ENCODE peak calls at places on chromosome 21, in four cellular contexts. One of them, this sample, is unnamed.

GRCh38 chr21:16013570-16013969 is 283.8 kb downstream of the USP25 start:
- DNase-seq in amniotic stem cell: no peak
- DNase-seq in A172: no peak
- DNase-seq in substantia nigra: no peak
- DNase-seq in this sample: no peak

GRCh38 chr21:43758132-43758619 is 17.9 kb downstream of the CSTB start:
- DNase-seq in A172: peak; percentile 55
- DNase-seq in substantia nigra: no peak
- DNase-seq in amniotic stem cell: no peak
- DNase-seq in this sample: no peak

GRCh38 chr21:45433911-45434644 is 29.1 kb downstream of the COL18A1 start:
- DNase-seq in A172: no peak
- DNase-seq in amniotic stem cell: no peak
- DNase-seq in substantia nigra: no peak
- DNase-seq in this sample: no peak

GRCh38 chr21:45022348-45022675 is 52.1 kb upstream of the ADARB1 start:
- DNase-seq in A172: no peak
- DNase-seq in amniotic stem cell: no peak
- DNase-seq in substantia nigra: no peak
- DNase-seq in this sample: no peak

GRCh38 chr21:37166733-37167132 is 93.7 kb downstream of the TTC3 start:
- DNase-seq in amniotic stem cell: no peak
- DNase-seq in substantia nigra: no peak
- DNase-seq in A172: peak; percentile 31
- DNase-seq in this sample: no peak

GRCh38 chr21:46540087-46540710 is 64.7 kb downstream of the S100B start:
- DNase-seq in A172: no peak
- DNase-seq in amniotic stem cell: no peak
- DNase-seq in substantia nigra: no peak
- DNase-seq in this sample: no peak

GRCh38 chr21:34938079-34938764 is 110.9 kb downstream of the RUNX1 start:
- DNase-seq in amniotic stem cell: no peak
- DNase-seq in A172: peak; percentile 52
- DNase-seq in substantia nigra: no peak
- DNase-seq in this sample: no peak

GRCh38 chr21:35716886-35717285 is 343.4 kb downstream of the SETD4 start:
- DNase-seq in substantia nigra: no peak
- DNase-seq in A172: no peak
- DNase-seq in amniotic stem cell: no peak
- DNase-seq in this sample: no peak

GRCh38 chr21:45299864-45300785 is 12.4 kb upstream of the POFUT2 start:
- DNase-seq in A172: peak; percentile 94
- DNase-seq in amniotic stem cell: no peak
- DNase-seq in substantia nigra: no peak
- DNase-seq in this sample: no peak

GRCh38 chr21:34630536-34631143 is 15.7 kb upstream of the RCAN1 start:
- DNase-seq in A172: peak; percentile 67
- DNase-seq in amniotic stem cell: peak; percentile 25
- DNase-seq in substantia nigra: no peak
- DNase-seq in this sample: no peak

GRCh38 chr21:16578912-16579311 is 849.1 kb downstream of the USP25 start:
- DNase-seq in amniotic stem cell: no peak
- DNase-seq in substantia nigra: no peak
- DNase-seq in A172: no peak
- DNase-seq in this sample: no peak

GRCh38 chr21:35989185-35989735 is 71.1 kb downstream of the SETD4 start:
- DNase-seq in A172: no peak
- DNase-seq in amniotic stem cell: no peak
- DNase-seq in substantia nigra: no peak
- DNase-seq in this sample: no peak

GRCh38 chr21:27954806-27955205 is 987.9 kb upstream of the ADAMTS5 start:
- DNase-seq in A172: no peak
- DNase-seq in substantia nigra: no peak
- DNase-seq in amniotic stem cell: no peak
- DNase-seq in this sample: no peak

GRCh38 chr21:37871121-37871862 is 45.0 kb downstream of the KCNJ6 start:
- DNase-seq in amniotic stem cell: peak; percentile 25
- DNase-seq in A172: peak; percentile 47
- DNase-seq in substantia nigra: no peak
- DNase-seq in this sample: no peak

GRCh38 chr21:46001821-46002681 is 20.5 kb downstream of the COL6A1 start:
- DNase-seq in substantia nigra: no peak
- DNase-seq in amniotic stem cell: no peak
- DNase-seq in A172: no peak
- DNase-seq in this sample: no peak